ENCODE peak calls at places on chromosomes 2 and 18, in ten cellular contexts. W, Y, U, H, N, B, X, A, J and V are unnamed samples. For H3K36me3, the result is how much of the 10 kb centered on the place peaks cover.

GRCh38 chr18:49854681-49855080 is 41.3 kb upstream of the ACAA2 start:
- DNase-seq in U (no peak), A (no peak), B (no peak), Y (no peak), W (no peak), N (no peak), X (no peak), J (no peak), H (no peak), V (no peak)

GRCh38 chr2:174794851-174795374 is 30.6 kb upstream of the CHRNA1 start:
- DNase-seq in Y (no peak), U (no peak), H (no peak), J (no peak), W (no peak), B (no peak), A (no peak), N (no peak), X (peak), V (no peak)

GRCh38 chr18:49041677-49042570 is 91.2 kb upstream of the SMAD7 start:
- DNase-seq in X (peak), W (peak), Y (no peak), J (no peak), A (peak), B (peak), N (peak), H (peak), U (peak), V (peak)

GRCh38 chr2:143525536-143525935 is 396.3 kb downstream of the ARHGAP15 start:
- DNase-seq in A (no peak), U (no peak), J (no peak), W (no peak), B (no peak), X (no peak), Y (no peak), H (no peak), N (no peak), V (no peak)

GRCh38 chr2:71959494-71959893 is 188.2 kb downstream of the CYP26B1 start:
- DNase-seq in J (no peak), X (no peak), H (no peak), W (no peak), B (no peak), Y (no peak), A (no peak), U (no peak), N (no peak), V (no peak)

GRCh38 chr2:105537466-105537865 is 138.6 kb upstream of the FHL2 start:
- DNase-seq in X (no peak), H (no peak), U (no peak), Y (no peak), J (peak), W (no peak), B (no peak), A (no peak), N (no peak), V (no peak)

GRCh38 chr2:237432484-237433092 is 18.6 kb upstream of the COL6A3 start:
- DNase-seq in J (no peak), N (no peak), H (no peak), A (no peak), W (no peak), U (no peak), X (peak), B (no peak), Y (no peak), V (peak)

GRCh38 chr2:112995346-112995920 is 9.8 kb upstream of the IL36A start:
- DNase-seq in B (no peak), X (no peak), A (no peak), N (no peak), H (no peak), W (no peak), J (no peak), U (no peak), Y (no peak), V (no peak)

GRCh38 chr2:129821445-129821844 is 158.0 kb upstream of the RAB6C start:
- DNase-seq in B (no peak), X (no peak), U (no peak), N (no peak), J (no peak), Y (no peak), A (no peak), W (no peak), H (no peak), V (no peak)

GRCh38 chr2:9771101-9771449 is 72.2 kb upstream of the TAF1B start:
- DNase-seq in Y (no peak), U (no peak), B (no peak), H (peak), W (no peak), J (no peak), X (no peak), N (no peak), A (no peak), V (no peak)

GRCh38 chr2:9772035-9772998 is 71.0 kb upstream of the TAF1B start:
- DNase-seq in Y (no peak), A (no peak), X (no peak), N (no peak), J (no peak), W (no peak), H (peak), U (peak), B (no peak), V (no peak)

GRCh38 chr2:9770308-9771100 is 72.8 kb upstream of the TAF1B start:
- DNase-seq in U (peak), N (peak), A (peak), J (no peak), B (peak), W (no peak), H (peak), Y (no peak), X (peak), V (peak)

GRCh38 chr2:9770006-9770307 is 73.3 kb upstream of the TAF1B start:
- DNase-seq in Y (no peak), B (no peak), N (no peak), U (no peak), H (no peak), A (no peak), X (no peak), W (no peak), J (no peak), V (no peak)

DNA sequence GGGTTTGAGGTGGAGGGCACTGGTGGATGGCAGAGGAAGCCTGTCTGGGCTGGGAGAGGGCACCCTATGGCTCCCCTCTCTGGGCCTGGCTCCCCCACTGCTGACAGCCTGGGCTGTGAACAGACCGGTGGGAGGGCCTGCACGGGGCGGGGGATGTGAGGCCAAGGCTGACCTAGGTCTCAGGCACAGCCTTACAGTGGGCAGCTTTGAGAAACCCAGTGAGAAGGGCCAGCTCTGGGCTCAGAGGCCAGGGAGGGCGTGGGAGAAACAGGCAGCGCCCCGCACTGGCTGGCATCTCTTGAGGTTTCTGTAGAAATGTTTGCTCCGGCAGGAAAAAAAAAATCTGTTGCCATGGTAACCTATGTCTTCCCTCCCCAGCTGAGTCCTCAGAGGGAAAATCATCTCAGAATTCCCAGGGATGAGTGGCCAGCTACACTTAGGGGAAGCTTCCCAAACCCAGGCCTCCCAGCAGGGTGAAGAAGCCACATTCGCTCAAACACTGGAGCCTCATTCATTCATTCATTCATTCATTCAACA is 71.7 kb upstream of the TAF1B start:
- DNase-seq in J (no peak), B (no peak), W (no peak), U (no peak), A (no peak), H (peak), Y (no peak), N (peak), X (peak), V (no peak)
- TF ChIP-seq CTCF in J (no peak), B (no peak), W (no peak), U (no peak), A (no peak), H (no peak), Y (no peak), N (no peak), X (peak), V (no peak)

GRCh38 chr2:121521359-121521758 is 9.3 kb upstream of the RNU4ATAC start:
- DNase-seq in X (peak), W (no peak), Y (no peak), A (no peak), H (no peak), U (no peak), B (no peak), N (no peak), J (no peak), V (no peak)
- H3K36me3 ChIP-seq in X (under half), W (under half), Y (under half), A (under half), H (under half), U (under half), B (under half), N (under half), J (under half), V (under half)

GRCh38 chr2:181457741-181458425 is 697 bp downstream of the ITGA4 start:
- DNase-seq in B (peak), Y (peak), U (peak), N (peak), H (peak), X (peak), A (peak), W (peak), J (no peak), V (peak)
- TF ChIP-seq POLR2A in B (no peak), Y (no peak), U (no peak), N (no peak), H (no peak), X (no peak), A (no peak), W (no peak), J (no peak), V (no peak)

GRCh38 chr18:76985951-76986236 is 146.7 kb downstream of the MBP start:
- DNase-seq in J (peak), N (no peak), B (no peak), H (no peak), X (no peak), W (no peak), U (no peak), A (no peak), Y (no peak), V (no peak)
- TF ChIP-seq CTCF in J (no peak), N (no peak), B (no peak), H (no peak), X (no peak), W (no peak), U (no peak), A (no peak), Y (no peak), V (no peak)